ENCODE peak calls at places on chromosomes 1 and 21, in four cellular contexts. L is neural progenitor cell, A is neuronal stem cell, K is HAP-1. P is an unnamed sample.

GRCh38 chr21:41256771-41257702 is 59.6 kb upstream of the FAM3B start:
- DNase-seq in L (no peak), A (no peak), K (no peak), P (no peak)

GRCh38 chr1:201562257-201562656 is 23.3 kb downstream of the NAV1 start:
- DNase-seq in L (no peak), A (no peak), K (no peak), P (no peak)

GRCh38 chr1:225871374-225872074 is 10.7 kb downstream of the TMEM63A start:
- DNase-seq in L (no peak), A (no peak), K (no peak), P (peak; percentile 30)

GRCh38 chr1:198771562-198772153 is 132.8 kb downstream of the PTPRC start:
- DNase-seq in L (peak; percentile 60), A (peak; percentile 20), K (peak; percentile 59), P (no peak)

GRCh38 chr21:44407493-44407892 is 47.8 kb upstream of the LRRC3 start:
- DNase-seq in L (peak; percentile 0), A (no peak), K (no peak), P (no peak)

GRCh38 chr1:18901952-18902522 is 318 bp downstream of the ALDH4A1 start:
- DNase-seq in L (no peak), A (peak; percentile 15), K (peak; percentile 36), P (no peak)

GRCh38 chr1:223622132-223622842 is 43.2 kb downstream of the CAPN8 start:
- DNase-seq in L (peak; percentile 17), A (peak; percentile 29), K (no peak), P (peak; percentile 83)

GRCh38 chr21:44437371-44437695 is 18.0 kb upstream of the LRRC3 start:
- DNase-seq in L (no peak), A (no peak), K (no peak), P (no peak)

GRCh38 chr1:100391675-100392074 is 39.4 kb downstream of the CDC14A start:
- DNase-seq in L (no peak), A (no peak), K (no peak), P (no peak)

GRCh38 chr1:156025873-156026272 is 5.1 kb upstream of the SSR2 start:
- DNase-seq in L (peak; percentile 84), A (peak; percentile 49), K (peak; percentile 74), P (no peak)

GRCh38 chr1:25549273-25550154 is 6.1 kb downstream of the LDLRAP1 start:
- DNase-seq in L (no peak), A (no peak), K (no peak), P (no peak)

GRCh38 chr1:23526329-23527041 is 4.5 kb downstream of the E2F2 start:
- DNase-seq in L (no peak), A (no peak), K (no peak), P (no peak)

GRCh38 chr1:232084584-232085223 is 458.1 kb downstream of the DISC1 start:
- DNase-seq in L (peak; percentile 65), A (peak; percentile 17), K (peak; percentile 23), P (no peak)

GRCh38 chr1:226429868-226430715 is 22.2 kb upstream of the PARP1 start:
- DNase-seq in L (no peak), A (no peak), K (no peak), P (no peak)

GRCh38 chr1:45196863-45197262 is 9.5 kb downstream of the ZSWIM5 start:
- DNase-seq in L (no peak), A (no peak), K (no peak), P (no peak)

GRCh38 chr1:21873174-21873573 is 61.1 kb downstream of the LDLRAD2 start:
- DNase-seq in L (peak; percentile 59), A (peak; percentile 12), K (no peak), P (no peak)

GRCh38 chr1:23084880-23085279 is 65.6 kb downstream of the KDM1A start:
- DNase-seq in L (no peak), A (no peak), K (no peak), P (no peak)

GRCh38 chr1:153608742-153609584 is 4.0 kb downstream of the S100A16 start:
- DNase-seq in L (peak; percentile 77), A (peak; percentile 33), K (peak; percentile 61), P (peak; percentile 96)

GRCh38 chr1:212593696-212594335 is 14.7 kb upstream of the ATF3 start:
- DNase-seq in L (no peak), A (no peak), K (no peak), P (no peak)

GRCh38 chr1:53737648-53738204 is 1.2 kb downstream of the GLIS1 start:
- DNase-seq in L (peak; percentile 55), A (no peak), K (no peak), P (peak; percentile 26)

GRCh38 chr1:192592493-192592892 is 16.9 kb downstream of the RGS1 start:
- DNase-seq in L (no peak), A (no peak), K (no peak), P (no peak)

GRCh38 chr21:45470087-45470515 is 65.1 kb downstream of the COL18A1 start:
- DNase-seq in L (no peak), A (no peak), K (no peak), P (no peak)

GRCh38 chr1:199135901-199136300 is 497.1 kb downstream of the PTPRC start:
- DNase-seq in L (no peak), A (no peak), K (no peak), P (no peak)

GRCh38 chr1:12593621-12594066 is 24.4 kb downstream of the DHRS3 start:
- DNase-seq in L (no peak), A (no peak), K (no peak), P (peak; percentile 77)

GRCh38 chr1:243559575-243560172 is 290.4 kb downstream of the AKT3 start:
- DNase-seq in L (no peak), A (no peak), K (no peak), P (no peak)

GRCh38 chr1:232211149-232211548 is 418.8 kb downstream of the SIPA1L2 start:
- DNase-seq in L (peak; percentile 20), A (no peak), K (peak; percentile 50), P (no peak)

GRCh38 chr1:246516126-246516525 is 9.0 kb upstream of the SMYD3 start:
- DNase-seq in L (no peak), A (no peak), K (no peak), P (no peak)

GRCh38 chr1:151907363-151908139 is 1.8 kb downstream of the THEM4 start:
- DNase-seq in L (no peak), A (peak; percentile 12), K (no peak), P (no peak)

GRCh38 chr1:81760487-81761097 is 40.1 kb upstream of the ADGRL2 start:
- DNase-seq in L (peak; percentile 5), A (no peak), K (no peak), P (no peak)

GRCh38 chr1:75136921-75137641 is 2.9 kb downstream of the LHX8 start:
- DNase-seq in L (peak; percentile 39), A (no peak), K (no peak), P (no peak)

GRCh38 chr1:45924736-45925135 is 121.3 kb downstream of the MAST2 start:
- DNase-seq in L (peak; percentile 47), A (no peak), K (no peak), P (no peak)

GRCh38 chr1:206809504-206810084 is 37.3 kb upstream of the IL10 start:
- DNase-seq in L (peak; percentile 12), A (no peak), K (no peak), P (no peak)

GRCh38 chr1:22969224-22969829 is 3.3 kb downstream of the LACTBL1 start:
- DNase-seq in L (no peak), A (no peak), K (no peak), P (no peak)

DNA sequence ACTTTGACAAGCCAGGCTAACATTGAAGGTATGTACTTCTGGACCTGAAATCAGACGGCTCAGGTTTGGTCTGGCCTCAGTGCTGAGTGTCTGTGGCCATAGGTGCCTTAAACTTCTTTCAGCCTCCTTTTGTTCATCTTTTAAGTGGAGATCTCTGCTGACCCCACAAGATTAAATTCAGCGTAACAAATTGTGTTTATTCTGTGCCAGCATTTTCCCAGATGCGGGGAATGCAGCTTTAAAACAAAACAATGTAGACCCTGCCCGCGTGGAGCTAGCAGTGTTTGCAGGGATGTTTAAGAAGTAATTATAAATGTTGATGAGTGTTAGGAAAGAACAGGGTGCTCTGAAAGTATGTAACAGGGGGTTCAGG is 923 bp downstream of the CAP1 start:
- DNase-seq in L (peak; percentile 25), A (no peak), K (no peak), P (no peak)
- H3K4me1 ChIP-seq in L (peaks cover 6% of the 10 kb centered on the region), A (peaks cover 4% of the 10 kb centered on the region), K (peaks cover 7% of the 10 kb centered on the region), P (no peaks in the 10 kb centered on the region)

GRCh38 chr1:89821322-89822108 is 683 bp downstream of the LRRC8D start:
- DNase-seq in L (peak; percentile 89), A (no peak), K (peak; percentile 84), P (peak; percentile 67)
- H3K4me1 ChIP-seq in L (peaks cover 20% of the 10 kb centered on the region), A (peaks cover 2% of the 10 kb centered on the region), K (peaks cover 25% of the 10 kb centered on the region), P (peaks cover 11% of the 10 kb centered on the region)

DNA sequence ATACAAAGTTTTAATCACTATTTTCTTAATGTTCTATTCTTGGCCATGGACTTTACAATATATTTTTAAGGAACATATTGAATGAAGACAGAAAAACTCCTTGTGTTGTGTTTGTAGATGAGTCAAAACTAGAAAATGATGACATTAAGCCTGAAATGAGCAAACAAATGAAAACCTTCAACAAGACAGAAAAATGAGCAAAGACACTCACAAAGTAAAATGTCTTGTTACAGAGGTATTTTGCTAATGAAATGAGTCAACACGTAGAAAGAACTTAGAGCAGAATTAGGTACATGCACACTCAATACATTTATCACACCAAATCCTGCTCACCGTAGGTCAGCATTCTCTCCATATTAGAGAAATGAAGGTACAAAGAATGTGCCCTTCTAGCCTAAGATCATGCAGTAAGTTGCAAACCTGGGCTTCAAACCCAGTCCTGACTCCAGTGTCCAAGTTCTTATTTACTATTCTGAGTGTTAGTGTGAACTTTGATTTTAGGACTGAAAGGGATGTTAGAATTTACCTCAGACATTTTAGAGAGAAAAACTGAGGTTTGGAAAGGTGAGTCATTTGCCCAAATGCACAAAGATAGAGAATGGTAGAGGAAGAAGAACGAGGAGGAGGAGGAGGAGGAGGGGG is 133.9 kb upstream of the SGIP1 start:
- DNase-seq in L (no peak), A (no peak), K (no peak), P (no peak)
- H3K4me1 ChIP-seq in L (no peaks in the 10 kb centered on the region), A (no peaks in the 10 kb centered on the region), K (no peaks in the 10 kb centered on the region), P (no peaks in the 10 kb centered on the region)

GRCh38 chr1:35320937-35321336 is 52.4 kb downstream of the ZMYM4 start:
- DNase-seq in L (no peak), A (no peak), K (no peak), P (no peak)
- H3K4me1 ChIP-seq in L (no peaks in the 10 kb centered on the region), A (no peaks in the 10 kb centered on the region), K (no peaks in the 10 kb centered on the region), P (no peaks in the 10 kb centered on the region)

DNA sequence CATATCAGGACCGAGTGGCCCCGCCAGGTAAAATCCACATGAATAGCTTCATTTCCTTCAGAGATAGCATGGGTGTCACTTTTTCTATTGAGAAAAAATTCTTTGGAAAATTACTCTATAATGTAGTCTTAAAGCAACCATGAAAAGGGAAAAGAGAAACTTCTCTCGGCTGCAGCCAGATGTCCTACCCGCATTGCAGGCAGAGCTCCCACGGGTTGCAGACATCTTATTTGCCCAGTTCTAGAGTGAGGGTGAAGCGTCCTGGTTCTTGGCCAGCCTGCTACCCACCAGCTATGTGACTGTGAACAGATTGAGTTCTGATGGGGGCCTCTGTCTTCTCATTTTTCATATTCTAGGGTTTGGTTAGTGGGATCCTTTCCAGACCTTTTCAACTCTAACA is 5.0 kb downstream of the ATP1B1 start:
- DNase-seq in L (no peak), A (no peak), K (no peak), P (no peak)
- H3K4me1 ChIP-seq in L (peaks cover 24% of the 10 kb centered on the region), A (peaks cover 16% of the 10 kb centered on the region), K (peaks cover 25% of the 10 kb centered on the region), P (peaks cover 40% of the 10 kb centered on the region)

DNA sequence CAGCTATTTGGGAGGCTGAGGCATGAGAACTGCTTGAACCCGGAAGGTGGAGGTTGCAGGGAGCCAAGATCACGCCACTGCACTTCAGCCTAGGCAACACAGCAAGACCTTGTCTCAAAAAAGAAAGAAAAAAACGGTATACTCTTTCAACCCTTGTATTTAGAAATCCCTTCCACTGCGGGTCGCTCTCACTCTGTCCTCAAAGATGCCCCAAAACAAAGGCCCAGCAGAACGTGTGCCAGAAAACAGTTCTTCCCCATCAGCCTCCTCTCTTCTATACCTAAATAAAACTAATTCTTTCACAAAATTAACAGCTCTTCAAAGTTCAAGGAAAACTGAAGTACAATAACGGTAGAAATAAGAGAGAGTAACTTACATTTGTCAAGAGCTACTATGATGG is 13.2 kb downstream of the SETD4 start:
- DNase-seq in L (no peak), A (no peak), K (no peak), P (no peak)
- H3K4me1 ChIP-seq in L (no peaks in the 10 kb centered on the region), A (no peaks in the 10 kb centered on the region), K (no peaks in the 10 kb centered on the region), P (no peaks in the 10 kb centered on the region)